ENCODE peak calls at places on chromosomes 2 and 18, in six cellular contexts. U, P, N, Q, A and L are unnamed samples.

GRCh38 chr2:101341421-101341820 is 32.9 kb upstream of the RNF149 start:
- DNase-seq in U (no peak), P (no peak), N (peak), Q (no peak), A (no peak), L (no peak)

GRCh38 chr2:17608251-17608650 is 67.8 kb downstream of the VSNL1 start:
- DNase-seq in U (no peak), P (no peak), N (no peak), Q (no peak), A (no peak), L (no peak)

GRCh38 chr2:188725981-188726380 is 248.2 kb upstream of the COL3A1 start:
- DNase-seq in U (peak), P (no peak), N (no peak), Q (no peak), A (no peak), L (no peak)

GRCh38 chr2:232238108-232238507 is 140.4 kb upstream of the ALPP start:
- DNase-seq in U (no peak), P (no peak), N (no peak), Q (no peak), A (no peak), L (no peak)

GRCh38 chr2:231935207-231935524 is 9.0 kb upstream of the NPPC start:
- DNase-seq in U (no peak), P (no peak), N (no peak), Q (no peak), A (no peak), L (no peak)

GRCh38 chr2:120669971-120670370 is 65.7 kb upstream of the GLI2 start:
- DNase-seq in U (no peak), P (no peak), N (no peak), Q (no peak), A (no peak), L (no peak)

GRCh38 chr18:21741511-21742322 is 1.1 kb downstream of the MIB1 start:
- DNase-seq in U (peak), P (no peak), N (peak), Q (peak), A (peak), L (peak)

GRCh38 chr18:44759925-44760342 is 79.2 kb downstream of the SETBP1 start:
- DNase-seq in U (no peak), P (no peak), N (no peak), Q (no peak), A (no peak), L (no peak)

GRCh38 chr2:236342951-236343350 is 78.7 kb upstream of the ASB18 start:
- DNase-seq in U (no peak), P (no peak), N (no peak), Q (no peak), A (no peak), L (no peak)